ENCODE peak calls at places on chromosome 10, in ten cellular contexts. One of them, this sample, is unnamed.
A peak's percentile ranks its signal among the peaks of the same experiment; 100 is the strongest.

GRCh38 chr10:13450078-13450477 is 78.7 kb downstream of the BEND7 start:
- DNase-seq in GM23338: no peak
- DNase-seq in testis: no peak
- DNase-seq in adipocyte: peak; percentile 33
- DNase-seq in uterus: no peak
- DNase-seq in Panc1: no peak
- DNase-seq in upper lobe of right lung: no peak
- DNase-seq in brain microvascular endothelial cell: no peak
- DNase-seq in fibroblast of mammary gland: peak; percentile 84
- DNase-seq in esophagus squamous epithelium: no peak
- DNase-seq in this sample: no peak

GRCh38 chr10:48444861-48445841 is 138.7 kb downstream of the MAPK8 start:
- DNase-seq in GM23338: peak; percentile 50
- DNase-seq in testis: no peak
- DNase-seq in adipocyte: no peak
- DNase-seq in uterus: no peak
- DNase-seq in Panc1: no peak
- DNase-seq in upper lobe of right lung: peak; percentile 58
- DNase-seq in brain microvascular endothelial cell: no peak
- DNase-seq in fibroblast of mammary gland: no peak
- DNase-seq in esophagus squamous epithelium: no peak
- DNase-seq in this sample: peak; percentile 88

GRCh38 chr10:118472415-118472814 is 123.0 kb downstream of the PRLHR start:
- DNase-seq in GM23338: no peak
- DNase-seq in testis: no peak
- DNase-seq in adipocyte: no peak
- DNase-seq in uterus: no peak
- DNase-seq in Panc1: no peak
- DNase-seq in upper lobe of right lung: no peak
- DNase-seq in brain microvascular endothelial cell: peak; percentile 22
- DNase-seq in fibroblast of mammary gland: peak; percentile 79
- DNase-seq in esophagus squamous epithelium: no peak
- DNase-seq in this sample: no peak

GRCh38 chr10:79322616-79323566 is 24.4 kb upstream of the PPIF start:
- DNase-seq in GM23338: no peak
- DNase-seq in testis: peak; percentile 58
- DNase-seq in adipocyte: peak; percentile 74
- DNase-seq in uterus: no peak
- DNase-seq in Panc1: no peak
- DNase-seq in upper lobe of right lung: no peak
- DNase-seq in brain microvascular endothelial cell: peak; percentile 92
- DNase-seq in fibroblast of mammary gland: peak; percentile 83
- DNase-seq in esophagus squamous epithelium: no peak
- DNase-seq in this sample: peak; percentile 34

GRCh38 chr10:6665847-6666246 is 85.8 kb upstream of the PRKCQ start:
- DNase-seq in GM23338: no peak
- DNase-seq in testis: no peak
- DNase-seq in adipocyte: no peak
- DNase-seq in uterus: no peak
- DNase-seq in Panc1: no peak
- DNase-seq in upper lobe of right lung: no peak
- DNase-seq in brain microvascular endothelial cell: no peak
- DNase-seq in fibroblast of mammary gland: no peak
- DNase-seq in esophagus squamous epithelium: no peak
- DNase-seq in this sample: no peak

GRCh38 chr10:62582804-62583208 is 208.6 kb downstream of the ZNF365 start:
- DNase-seq in GM23338: no peak
- DNase-seq in testis: peak; percentile 49
- DNase-seq in adipocyte: peak; percentile 86
- DNase-seq in uterus: peak; percentile 49
- DNase-seq in Panc1: no peak
- DNase-seq in upper lobe of right lung: peak; percentile 64
- DNase-seq in brain microvascular endothelial cell: peak; percentile 97
- DNase-seq in fibroblast of mammary gland: peak; percentile 99
- DNase-seq in esophagus squamous epithelium: no peak
- DNase-seq in this sample: peak; percentile 28

GRCh38 chr10:124727389-124727960 is 16.7 kb downstream of the FAM53B start:
- DNase-seq in GM23338: no peak
- DNase-seq in testis: peak; percentile 12
- DNase-seq in adipocyte: no peak
- DNase-seq in uterus: no peak
- DNase-seq in Panc1: no peak
- DNase-seq in upper lobe of right lung: peak; percentile 33
- DNase-seq in brain microvascular endothelial cell: no peak
- DNase-seq in fibroblast of mammary gland: no peak
- DNase-seq in esophagus squamous epithelium: no peak
- DNase-seq in this sample: no peak

GRCh38 chr10:9158675-9159074 is 1104.2 kb downstream of the GATA3 start:
- DNase-seq in GM23338: no peak
- DNase-seq in testis: no peak
- DNase-seq in adipocyte: no peak
- DNase-seq in uterus: no peak
- DNase-seq in Panc1: no peak
- DNase-seq in upper lobe of right lung: no peak
- DNase-seq in brain microvascular endothelial cell: no peak
- DNase-seq in fibroblast of mammary gland: no peak
- DNase-seq in esophagus squamous epithelium: no peak
- DNase-seq in this sample: no peak

GRCh38 chr10:5040781-5041470 is 37.3 kb upstream of the AKR1C2 start:
- DNase-seq in GM23338: no peak
- DNase-seq in testis: no peak
- DNase-seq in adipocyte: no peak
- DNase-seq in uterus: no peak
- DNase-seq in Panc1: no peak
- DNase-seq in upper lobe of right lung: no peak
- DNase-seq in brain microvascular endothelial cell: peak; percentile 51
- DNase-seq in fibroblast of mammary gland: peak; percentile 21
- DNase-seq in esophagus squamous epithelium: no peak
- DNase-seq in this sample: no peak

GRCh38 chr10:5040010-5040635 is 36.5 kb upstream of the AKR1C2 start:
- DNase-seq in GM23338: no peak
- DNase-seq in testis: no peak
- DNase-seq in adipocyte: no peak
- DNase-seq in uterus: peak; percentile 41
- DNase-seq in Panc1: no peak
- DNase-seq in upper lobe of right lung: no peak
- DNase-seq in brain microvascular endothelial cell: no peak
- DNase-seq in fibroblast of mammary gland: no peak
- DNase-seq in esophagus squamous epithelium: no peak
- DNase-seq in this sample: no peak

GRCh38 chr10:5043716-5044115 is 40.1 kb upstream of the AKR1C2 start:
- DNase-seq in GM23338: no peak
- DNase-seq in testis: no peak
- DNase-seq in adipocyte: peak; percentile 63
- DNase-seq in uterus: no peak
- DNase-seq in Panc1: no peak
- DNase-seq in upper lobe of right lung: peak; percentile 88
- DNase-seq in brain microvascular endothelial cell: no peak
- DNase-seq in fibroblast of mammary gland: peak; percentile 41
- DNase-seq in esophagus squamous epithelium: no peak
- DNase-seq in this sample: peak; percentile 89

GRCh38 chr10:5042922-5043321 is 39.3 kb upstream of the AKR1C2 start:
- DNase-seq in GM23338: no peak
- DNase-seq in testis: no peak
- DNase-seq in adipocyte: no peak
- DNase-seq in uterus: no peak
- DNase-seq in Panc1: no peak
- DNase-seq in upper lobe of right lung: no peak
- DNase-seq in brain microvascular endothelial cell: no peak
- DNase-seq in fibroblast of mammary gland: no peak
- DNase-seq in esophagus squamous epithelium: no peak
- DNase-seq in this sample: no peak

DNA sequence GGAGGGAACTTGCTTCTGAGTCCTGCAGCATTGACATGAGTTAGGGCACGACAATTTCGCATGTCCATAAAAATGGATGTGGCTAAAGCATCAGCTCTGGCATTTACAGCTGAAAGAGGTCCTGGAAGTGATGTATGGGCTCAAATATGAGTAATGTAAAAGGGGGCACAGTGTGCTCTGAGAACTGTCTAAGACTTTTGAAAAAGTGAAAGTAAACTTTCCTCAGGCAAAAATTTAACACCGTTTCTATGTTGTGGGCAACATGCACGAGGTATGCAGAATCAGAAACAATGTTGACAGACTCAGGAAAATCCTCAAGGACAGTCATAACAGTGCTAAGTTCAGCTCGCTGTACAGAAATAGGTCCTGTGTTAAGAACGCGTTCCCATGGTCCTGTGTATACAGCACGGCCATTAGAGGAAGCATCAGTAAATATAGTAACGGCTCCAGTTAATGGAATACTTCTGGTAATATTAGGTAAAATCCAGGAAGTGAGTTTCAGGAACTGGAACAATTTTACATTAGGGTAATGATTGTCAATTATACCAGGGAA is 37.9 kb upstream of the AKR1C2 start:
- DNase-seq in GM23338: no peak
- DNase-seq in testis: peak; percentile 45
- DNase-seq in adipocyte: no peak
- DNase-seq in uterus: no peak
- DNase-seq in Panc1: no peak
- DNase-seq in upper lobe of right lung: no peak
- DNase-seq in brain microvascular endothelial cell: no peak
- DNase-seq in fibroblast of mammary gland: no peak
- DNase-seq in esophagus squamous epithelium: no peak
- DNase-seq in this sample: no peak
- H3K4me3 ChIP-seq in GM23338: no peak overlapping the region
- H3K4me3 ChIP-seq in testis: no peak overlapping the region
- H3K4me3 ChIP-seq in adipocyte: peak overlapping the region; percentile 45
- H3K4me3 ChIP-seq in uterus: no peak overlapping the region
- H3K4me3 ChIP-seq in Panc1: no peak overlapping the region
- H3K4me3 ChIP-seq in upper lobe of right lung: no peak overlapping the region
- H3K4me3 ChIP-seq in brain microvascular endothelial cell: no peak overlapping the region
- H3K4me3 ChIP-seq in fibroblast of mammary gland: no peak overlapping the region
- H3K4me3 ChIP-seq in esophagus squamous epithelium: peak overlapping the region; percentile 39
- H3K4me3 ChIP-seq in this sample: no peak overlapping the region

DNA sequence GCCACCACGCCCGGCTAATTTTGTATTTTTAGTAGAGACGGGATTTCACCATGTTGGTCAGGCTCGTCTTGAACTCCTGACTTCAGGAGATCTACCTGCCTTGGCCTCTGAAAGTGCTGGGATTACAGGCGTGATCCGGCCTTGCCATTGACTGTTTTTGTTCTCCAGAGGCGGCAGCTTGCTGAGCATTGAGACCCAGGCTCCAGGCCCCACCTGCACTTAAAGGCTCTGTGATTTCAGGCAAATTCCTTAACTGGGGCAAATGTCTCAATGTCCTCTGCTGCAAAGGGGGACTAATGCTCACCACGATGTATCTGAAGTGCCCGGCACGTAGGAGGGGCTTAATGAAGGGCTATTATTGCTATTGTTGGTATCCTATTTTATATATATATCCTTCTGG is 29.0 kb downstream of the TRIM8 start:
- DNase-seq in GM23338: no peak
- DNase-seq in testis: no peak
- DNase-seq in adipocyte: no peak
- DNase-seq in uterus: no peak
- DNase-seq in Panc1: no peak
- DNase-seq in upper lobe of right lung: no peak
- DNase-seq in brain microvascular endothelial cell: no peak
- DNase-seq in fibroblast of mammary gland: no peak
- DNase-seq in esophagus squamous epithelium: no peak
- DNase-seq in this sample: peak; percentile 77
- H3K4me3 ChIP-seq in GM23338: no peak overlapping the region
- H3K4me3 ChIP-seq in testis: no peak overlapping the region
- H3K4me3 ChIP-seq in adipocyte: peak overlapping the region; percentile 64
- H3K4me3 ChIP-seq in uterus: no peak overlapping the region
- H3K4me3 ChIP-seq in Panc1: no peak overlapping the region
- H3K4me3 ChIP-seq in upper lobe of right lung: no peak overlapping the region
- H3K4me3 ChIP-seq in brain microvascular endothelial cell: no peak overlapping the region
- H3K4me3 ChIP-seq in fibroblast of mammary gland: no peak overlapping the region
- H3K4me3 ChIP-seq in esophagus squamous epithelium: no peak overlapping the region
- H3K4me3 ChIP-seq in this sample: no peak overlapping the region

GRCh38 chr10:10797467-10797866 is 220.2 kb upstream of the CELF2 start:
- DNase-seq in GM23338: peak; percentile 9
- DNase-seq in testis: peak; percentile 38
- DNase-seq in adipocyte: no peak
- DNase-seq in uterus: no peak
- DNase-seq in Panc1: no peak
- DNase-seq in upper lobe of right lung: peak; percentile 63
- DNase-seq in brain microvascular endothelial cell: no peak
- DNase-seq in fibroblast of mammary gland: no peak
- DNase-seq in esophagus squamous epithelium: no peak
- DNase-seq in this sample: peak; percentile 19

GRCh38 chr10:10796774-10797415 is 220.8 kb upstream of the CELF2 start:
- DNase-seq in GM23338: peak; percentile 66
- DNase-seq in testis: no peak
- DNase-seq in adipocyte: no peak
- DNase-seq in uterus: no peak
- DNase-seq in Panc1: no peak
- DNase-seq in upper lobe of right lung: no peak
- DNase-seq in brain microvascular endothelial cell: peak; percentile 64
- DNase-seq in fibroblast of mammary gland: peak; percentile 49
- DNase-seq in esophagus squamous epithelium: no peak
- DNase-seq in this sample: no peak

GRCh38 chr10:10798021-10798420 is 219.7 kb upstream of the CELF2 start:
- DNase-seq in GM23338: no peak
- DNase-seq in testis: peak; percentile 25
- DNase-seq in adipocyte: no peak
- DNase-seq in uterus: no peak
- DNase-seq in Panc1: no peak
- DNase-seq in upper lobe of right lung: no peak
- DNase-seq in brain microvascular endothelial cell: no peak
- DNase-seq in fibroblast of mammary gland: no peak
- DNase-seq in esophagus squamous epithelium: no peak
- DNase-seq in this sample: no peak

GRCh38 chr10:10796061-10796773 is 221.5 kb upstream of the CELF2 start:
- DNase-seq in GM23338: peak; percentile 6
- DNase-seq in testis: no peak
- DNase-seq in adipocyte: no peak
- DNase-seq in uterus: peak; percentile 54
- DNase-seq in Panc1: no peak
- DNase-seq in upper lobe of right lung: no peak
- DNase-seq in brain microvascular endothelial cell: peak; percentile 51
- DNase-seq in fibroblast of mammary gland: peak; percentile 49
- DNase-seq in esophagus squamous epithelium: no peak
- DNase-seq in this sample: no peak

GRCh38 chr10:10798543-10799192 is 219.0 kb upstream of the CELF2 start:
- DNase-seq in GM23338: peak; percentile 57
- DNase-seq in testis: peak; percentile 22
- DNase-seq in adipocyte: no peak
- DNase-seq in uterus: peak; percentile 37
- DNase-seq in Panc1: no peak
- DNase-seq in upper lobe of right lung: peak; percentile 63
- DNase-seq in brain microvascular endothelial cell: no peak
- DNase-seq in fibroblast of mammary gland: no peak
- DNase-seq in esophagus squamous epithelium: no peak
- DNase-seq in this sample: no peak
- H3K4me3 ChIP-seq in GM23338: peak overlapping the region; percentile 25
- H3K4me3 ChIP-seq in testis: peak overlapping the region; percentile 30
- H3K4me3 ChIP-seq in adipocyte: peak overlapping the region; percentile 75
- H3K4me3 ChIP-seq in uterus: peak overlapping the region; percentile 23
- H3K4me3 ChIP-seq in Panc1: no peak overlapping the region
- H3K4me3 ChIP-seq in upper lobe of right lung: peak overlapping the region; percentile 41
- H3K4me3 ChIP-seq in brain microvascular endothelial cell: no peak overlapping the region
- H3K4me3 ChIP-seq in fibroblast of mammary gland: no peak overlapping the region
- H3K4me3 ChIP-seq in esophagus squamous epithelium: peak overlapping the region; percentile 56
- H3K4me3 ChIP-seq in this sample: no peak overlapping the region

DNA sequence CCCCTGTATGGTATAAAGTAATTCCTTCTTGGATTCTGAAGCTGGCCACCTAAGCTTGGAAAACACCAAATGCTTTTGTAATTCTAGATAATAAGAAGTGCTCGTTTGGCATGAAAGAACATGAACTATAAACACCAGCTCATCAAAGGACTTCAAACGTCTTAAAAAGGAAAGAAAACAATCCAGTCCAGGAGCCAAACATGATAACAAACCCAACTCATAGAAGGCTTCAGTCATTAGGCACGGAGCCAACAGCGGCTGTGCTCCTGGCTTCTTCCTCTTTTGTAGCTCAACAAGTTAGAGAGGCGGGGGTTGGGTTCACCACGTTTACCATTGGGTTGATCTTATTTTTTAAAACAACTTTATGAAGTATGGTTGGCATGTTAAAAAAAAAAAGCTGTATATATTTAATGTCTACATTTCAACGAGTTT is 56.4 kb upstream of the ECHDC3 start:
- DNase-seq in GM23338: no peak
- DNase-seq in testis: peak; percentile 74
- DNase-seq in adipocyte: peak; percentile 11
- DNase-seq in uterus: peak; percentile 73
- DNase-seq in Panc1: no peak
- DNase-seq in upper lobe of right lung: peak; percentile 80
- DNase-seq in brain microvascular endothelial cell: peak; percentile 14
- DNase-seq in fibroblast of mammary gland: peak; percentile 23
- DNase-seq in esophagus squamous epithelium: peak; percentile 25
- DNase-seq in this sample: peak; percentile 63
- H3K4me3 ChIP-seq in GM23338: no peak overlapping the region
- H3K4me3 ChIP-seq in testis: no peak overlapping the region
- H3K4me3 ChIP-seq in adipocyte: no peak overlapping the region
- H3K4me3 ChIP-seq in uterus: no peak overlapping the region
- H3K4me3 ChIP-seq in Panc1: no peak overlapping the region
- H3K4me3 ChIP-seq in upper lobe of right lung: no peak overlapping the region
- H3K4me3 ChIP-seq in brain microvascular endothelial cell: no peak overlapping the region
- H3K4me3 ChIP-seq in fibroblast of mammary gland: no peak overlapping the region
- H3K4me3 ChIP-seq in esophagus squamous epithelium: peak overlapping the region; percentile 18
- H3K4me3 ChIP-seq in this sample: no peak overlapping the region

This sample was measured in thyroid gland.